ENCODE peak calls at places on chromosomes 3 and 15, in five cellular contexts. C is hepatocyte, Z is osteoblast, X is fibroblast of the aortic adventitia, Q is coronary artery. S is an unnamed sample.

GRCh38 chr3:58234516-58234931 is 3.1 kb upstream of the ABHD6 start:
- DNase-seq in Q (no peak), Z (peak; percentile 71), C (peak; percentile 56), X (peak; percentile 22), S (peak; percentile 17)

GRCh38 chr3:10970306-10970979 is 22.1 kb upstream of the SLC6A1 start:
- DNase-seq in Q (no peak), C (no peak), X (no peak), Z (no peak), S (no peak)

GRCh38 chr3:14549256-14549931 is 9.3 kb upstream of the GRIP2 start:
- DNase-seq in C (no peak), Q (no peak), Z (peak; percentile 86), X (peak; percentile 19), S (no peak)

GRCh38 chr15:77909131-77909940 is 168.2 kb downstream of the TBC1D2B start:
- DNase-seq in C (no peak), Z (peak; percentile 15), Q (peak; percentile 60), X (no peak), S (no peak)

GRCh38 chr3:47761046-47761445 is 20.6 kb downstream of the SMARCC1 start:
- DNase-seq in Q (no peak), X (no peak), Z (no peak), C (no peak), S (no peak)

GRCh38 chr3:196458063-196458462 is 25.8 kb upstream of the UBXN7 start:
- DNase-seq in C (no peak), Z (no peak), X (no peak), Q (no peak), S (no peak)

GRCh38 chr3:27125821-27126501 is 243.2 kb downstream of the NEK10 start:
- DNase-seq in Q (no peak), X (no peak), C (no peak), Z (no peak), S (no peak)

GRCh38 chr3:49805884-49806701 is 3.0 kb downstream of the INKA1 start:
- DNase-seq in Z (peak; percentile 67), X (no peak), Q (no peak), C (peak; percentile 82), S (no peak)

GRCh38 chr15:85443593-85444328 is 63.4 kb downstream of the AKAP13 start:
- DNase-seq in Z (no peak), X (peak; percentile 24), Q (no peak), C (peak; percentile 74), S (peak; percentile 50)

GRCh38 chr3:40765884-40766283 is 241.1 kb downstream of the ZNF621 start:
- DNase-seq in X (peak; percentile 69), Z (peak; percentile 86), C (no peak), Q (no peak), S (peak; percentile 48)

GRCh38 chr3:123667784-123668183 is 82.9 kb upstream of the HACD2 start:
- DNase-seq in Z (no peak), Q (no peak), X (peak; percentile 30), C (no peak), S (no peak)

GRCh38 chr3:126370055-126370454 is 12.8 kb upstream of the KLF15 start:
- DNase-seq in Q (no peak), C (no peak), Z (peak; percentile 29), X (no peak), S (no peak)

GRCh38 chr3:177553012-177553411 is 355.7 kb upstream of the TBL1XR1 start:
- DNase-seq in Z (no peak), X (no peak), C (no peak), Q (no peak), S (no peak)

GRCh38 chr15:87816016-87816415 is 440.5 kb downstream of the NTRK3 start:
- DNase-seq in X (peak; percentile 71), Z (no peak), Q (no peak), C (no peak), S (peak; percentile 22)

GRCh38 chr15:51348688-51349087 is 7.2 kb downstream of the GLDN start:
- DNase-seq in Z (no peak), Q (no peak), C (no peak), X (no peak), S (no peak)

GRCh38 chr3:56985460-56986327 is 74.8 kb upstream of the SPATA12 start:
- DNase-seq in X (peak; percentile 68), C (no peak), Q (no peak), Z (no peak), S (peak; percentile 50)

GRCh38 chr3:52771334-52771681 is 568 bp upstream of the NEK4 start:
- DNase-seq in C (no peak), Q (no peak), X (no peak), Z (no peak), S (no peak)

GRCh38 chr3:111910806-111911205 is 51.7 kb downstream of the PHLDB2 start:
- DNase-seq in Z (peak; percentile 43), C (no peak), X (peak; percentile 94), Q (no peak), S (peak; percentile 69)

GRCh38 chr3:196623350-196623749 is 16.1 kb upstream of the NRROS start:
- DNase-seq in Q (no peak), X (no peak), C (no peak), Z (no peak), S (no peak)

GRCh38 chr3:13294442-13295351 is 125.4 kb downstream of the NUP210 start:
- DNase-seq in X (no peak), Q (no peak), C (no peak), Z (no peak), S (no peak)

GRCh38 chr3:74897006-74897405 is 282.5 kb upstream of the CNTN3 start:
- DNase-seq in Z (no peak), Q (no peak), C (no peak), X (no peak), S (no peak)

GRCh38 chr3:186097663-186098451 is 11.0 kb downstream of the ETV5 start:
- DNase-seq in X (peak; percentile 89), C (peak; percentile 87), Q (no peak), Z (peak; percentile 69), S (peak; percentile 93)

GRCh38 chr3:155309581-155309980 is 16.1 kb upstream of the STRIT1 start:
- DNase-seq in Z (no peak), Q (no peak), X (no peak), C (no peak), S (no peak)
- H3K4me3 ChIP-seq in Z (no peak overlapping the region), Q (no peak overlapping the region), X (no peak overlapping the region), C (no peak overlapping the region), S (no peak overlapping the region)

GRCh38 chr3:39191773-39192172 is 622 bp downstream of the XIRP1 start:
- DNase-seq in Q (no peak), C (no peak), Z (no peak), X (no peak), S (no peak)

GRCh38 chr3:39190281-39191025 is 1.9 kb downstream of the XIRP1 start:
- DNase-seq in Q (no peak), C (no peak), Z (peak; percentile 71), X (no peak), S (no peak)

GRCh38 chr3:39192490-39193092 is at the start of gene XIRP1:
- DNase-seq in Q (no peak), X (no peak), Z (peak; percentile 87), C (no peak), S (no peak)

GRCh38 chr3:39189648-39190269 is 2.6 kb downstream of the XIRP1 start:
- DNase-seq in X (peak; percentile 72), Q (no peak), C (peak; percentile 86), Z (peak; percentile 96), S (peak; percentile 46)

GRCh38 chr3:39191103-39191502 is 1.3 kb downstream of the XIRP1 start:
- DNase-seq in Z (peak; percentile 62), Q (no peak), C (no peak), X (no peak), S (no peak)
- H3K4me3 ChIP-seq in Z (no peak overlapping the region), Q (no peak overlapping the region), C (no peak overlapping the region), X (no peak overlapping the region), S (no peak overlapping the region)

DNA sequence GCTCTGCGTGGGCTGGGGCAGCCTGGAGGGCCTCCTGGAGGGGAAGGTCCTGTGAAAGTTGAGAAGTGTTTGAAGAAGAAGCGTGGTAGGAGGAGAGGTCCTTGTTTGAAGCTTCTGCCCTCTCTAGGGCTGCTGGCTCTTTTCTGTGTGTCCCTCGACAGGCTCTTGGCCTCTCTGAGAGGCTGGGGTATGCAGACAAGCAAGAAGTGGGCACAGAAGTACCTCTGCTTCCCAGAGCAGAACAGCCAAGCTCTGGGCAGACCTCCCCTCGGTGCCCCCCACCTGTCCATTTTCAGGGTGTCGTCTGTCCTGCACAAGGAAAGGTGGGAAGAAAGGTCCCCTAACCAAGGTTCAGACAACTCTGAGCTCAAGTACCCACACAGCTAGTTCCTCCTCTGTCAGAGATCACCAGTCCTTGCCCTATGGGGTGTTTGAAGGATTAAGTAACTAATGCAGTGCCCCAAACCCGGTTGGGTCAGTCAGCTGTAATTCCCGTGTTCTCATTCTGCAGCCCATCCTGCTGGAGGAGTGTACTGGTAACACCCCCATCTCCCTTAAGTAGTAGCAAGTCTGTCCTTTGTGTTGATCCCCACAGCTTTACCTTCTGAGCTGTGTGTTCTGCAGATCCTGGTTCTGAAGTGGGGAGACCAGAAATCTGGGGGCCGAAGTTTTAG is 6.3 kb downstream of the CSK start:
- DNase-seq in Z (no peak), Q (no peak), X (no peak), C (no peak), S (no peak)
- H3K4me3 ChIP-seq in Z (no peak overlapping the region), Q (no peak overlapping the region), X (no peak overlapping the region), C (no peak overlapping the region), S (no peak overlapping the region)

GRCh38 chr3:136929984-136930671 is 27.7 kb upstream of the IL20RB start:
- DNase-seq in C (peak; percentile 35), Q (no peak), X (peak; percentile 68), Z (no peak), S (peak; percentile 15)

GRCh38 chr3:136932518-136932917 is 25.3 kb upstream of the IL20RB start:
- DNase-seq in Z (no peak), X (no peak), C (no peak), Q (no peak), S (no peak)

GRCh38 chr3:136932978-136933812 is 24.6 kb upstream of the IL20RB start:
- DNase-seq in C (no peak), X (no peak), Z (no peak), Q (no peak), S (no peak)

GRCh38 chr3:136928240-136928639 is 29.5 kb upstream of the IL20RB start:
- DNase-seq in X (no peak), Q (no peak), Z (no peak), C (no peak), S (no peak)

GRCh38 chr3:136931587-136931986 is 26.2 kb upstream of the IL20RB start:
- DNase-seq in X (no peak), Z (no peak), Q (no peak), C (no peak), S (no peak)
- H3K4me3 ChIP-seq in X (no peak overlapping the region), Z (no peak overlapping the region), Q (peak overlapping the region; percentile 30), C (no peak overlapping the region), S (no peak overlapping the region)